ENCODE peak calls at places on chromosomes 1 and 21, in ten cellular contexts. I, V, Q, A, O, D, F, E, H and G are unnamed samples.

GRCh38 chr1:78375996-78376395 is 114.8 kb upstream of the PTGFR start:
- DNase-seq in F (no peak), I (no peak), H (peak; percentile 21), D (no peak), O (no peak), Q (no peak), A (peak; percentile 79), E (no peak), V (peak; percentile 82), G (peak; percentile 11)

GRCh38 chr1:109821831-109822745 is 58.4 kb upstream of the EPS8L3 start:
- DNase-seq in F (peak; percentile 85), V (peak; percentile 80), A (peak; percentile 95), O (peak; percentile 39), D (peak; percentile 68), I (no peak), H (peak; percentile 62), Q (peak; percentile 77), E (no peak), G (peak; percentile 56)

GRCh38 chr1:228344631-228345072 is 62.0 kb downstream of the TRIM11 start:
- DNase-seq in H (no peak), D (peak; percentile 50), A (no peak), O (no peak), Q (no peak), F (peak; percentile 52), E (no peak), V (no peak), I (peak; percentile 1), G (no peak)

GRCh38 chr1:161772397-161772796 is 6.3 kb downstream of the ATF6 start:
- DNase-seq in E (no peak), Q (no peak), A (no peak), O (no peak), V (no peak), F (no peak), I (no peak), D (no peak), H (no peak), G (peak; percentile 72)

GRCh38 chr1:217138839-217139466 is 415.7 kb upstream of the ESRRG start:
- DNase-seq in H (no peak), D (no peak), A (no peak), Q (no peak), F (no peak), I (no peak), V (no peak), E (no peak), O (no peak), G (no peak)

GRCh38 chr21:25834376-25834775 is 99.6 kb downstream of the GABPA start:
- DNase-seq in V (no peak), I (no peak), A (no peak), O (no peak), F (no peak), D (peak; percentile 78), E (no peak), H (no peak), Q (no peak), G (no peak)

GRCh38 chr21:39867198-39867650 is at the start of gene PCP4:
- DNase-seq in D (peak; percentile 60), O (peak; percentile 10), F (no peak), I (no peak), V (peak; percentile 11), H (peak; percentile 9), E (no peak), Q (peak; percentile 20), A (peak; percentile 20), G (peak; percentile 13)

GRCh38 chr1:25645641-25646400 is 29.2 kb downstream of the MAN1C1 start:
- DNase-seq in A (no peak), F (peak; percentile 67), H (no peak), E (no peak), Q (no peak), V (no peak), D (no peak), I (no peak), O (no peak), G (no peak)

GRCh38 chr21:42013338-42013737 is 3.2 kb upstream of the ZBTB21 start:
- DNase-seq in Q (no peak), H (no peak), A (no peak), D (no peak), F (no peak), O (no peak), V (no peak), I (no peak), E (no peak), G (no peak)

GRCh38 chr1:161956097-161956496 is 67.6 kb downstream of the OLFML2B start:
- DNase-seq in A (peak; percentile 98), E (no peak), H (peak; percentile 54), O (peak; percentile 36), F (no peak), V (peak; percentile 97), I (no peak), Q (no peak), D (no peak), G (peak; percentile 20)

GRCh38 chr1:183237046-183237445 is 51.0 kb downstream of the LAMC2 start:
- DNase-seq in I (no peak), H (no peak), Q (no peak), A (no peak), E (no peak), D (no peak), O (no peak), F (no peak), V (peak; percentile 21), G (no peak)

GRCh38 chr1:183239793-183240625 is 53.9 kb downstream of the LAMC2 start:
- DNase-seq in H (no peak), I (no peak), E (no peak), Q (no peak), A (no peak), F (no peak), V (peak; percentile 25), O (peak; percentile 74), D (no peak), G (no peak)

GRCh38 chr1:183236158-183236725 is 50.2 kb downstream of the LAMC2 start:
- DNase-seq in D (no peak), O (no peak), E (no peak), A (no peak), F (no peak), V (no peak), Q (no peak), I (no peak), H (no peak), G (no peak)

GRCh38 chr1:183239220-183239742 is 53.2 kb downstream of the LAMC2 start:
- DNase-seq in A (no peak), E (no peak), F (no peak), O (no peak), I (no peak), D (no peak), H (no peak), V (no peak), Q (no peak), G (no peak)

GRCh38 chr1:183238071-183238470 is 52.0 kb downstream of the LAMC2 start:
- DNase-seq in Q (no peak), I (no peak), E (no peak), H (peak; percentile 36), O (no peak), D (peak; percentile 66), F (no peak), V (peak; percentile 58), A (peak; percentile 64), G (no peak)
- TF ChIP-seq CTCF in Q (no peak), I (no peak), E (no peak), H (no peak), O (no peak), D (no peak), F (no peak), V (no peak), A (no peak), G (no peak)

DNA sequence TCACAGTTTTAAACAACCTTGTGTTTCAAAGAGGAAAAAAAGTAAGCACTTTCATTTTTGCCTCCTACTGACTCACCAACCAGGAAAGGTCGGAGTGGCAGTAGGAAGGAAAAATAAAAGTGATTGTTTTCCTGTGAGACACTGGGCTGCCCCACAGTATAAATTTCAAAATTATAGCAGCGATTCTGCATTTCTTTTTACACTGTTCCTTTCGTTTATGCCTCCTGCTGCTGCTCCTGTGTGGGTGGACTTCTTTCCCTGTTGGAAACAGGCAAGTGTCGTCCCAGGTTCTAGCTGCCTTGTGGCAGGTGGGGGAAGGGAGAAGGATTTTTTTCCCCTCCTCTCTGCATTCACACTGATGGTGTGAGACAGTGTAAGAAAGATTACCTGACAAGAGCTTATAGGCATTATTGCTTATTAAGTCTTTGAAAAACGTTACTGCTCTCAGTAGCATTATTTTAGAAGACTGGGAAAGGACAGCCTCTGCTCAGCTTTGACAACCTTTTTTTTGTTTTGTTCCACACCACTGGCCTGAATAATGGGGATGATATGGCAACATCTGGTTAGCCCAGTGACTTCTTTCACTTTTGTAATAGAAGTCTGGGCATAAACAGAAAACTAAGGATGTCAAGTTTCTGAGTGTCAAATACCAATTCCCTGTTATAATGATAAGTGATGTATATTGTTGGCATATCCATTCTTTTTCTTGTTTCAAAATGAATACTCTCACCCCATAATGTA is 77.9 kb downstream of the NEK7 start:
- DNase-seq in O (no peak), D (peak; percentile 49), I (no peak), V (no peak), Q (no peak), H (peak; percentile 50), A (peak; percentile 56), E (no peak), F (no peak), G (peak; percentile 52)
- H3K4me3 ChIP-seq in O (no peak overlapping the region), D (no peak overlapping the region), I (no peak overlapping the region), V (peak overlapping the region; percentile 3), Q (no peak overlapping the region), H (peak overlapping the region; percentile 25), A (peak overlapping the region; percentile 34), E (peak overlapping the region; percentile 34), F (peak overlapping the region; percentile 45), G (peak overlapping the region; percentile 55)

GRCh38 chr1:167594827-167595226 is 35.2 kb upstream of the RCSD1 start:
- DNase-seq in D (no peak), I (no peak), Q (no peak), E (no peak), A (no peak), H (no peak), V (no peak), F (no peak), O (no peak), G (no peak)

GRCh38 chr1:167601442-167602380 is 28.3 kb upstream of the RCSD1 start:
- DNase-seq in E (no peak), I (no peak), H (no peak), F (no peak), Q (peak; percentile 47), A (no peak), O (peak; percentile 33), V (peak; percentile 13), D (no peak), G (no peak)

GRCh38 chr1:167605576-167605975 is 24.5 kb upstream of the RCSD1 start:
- DNase-seq in D (peak; percentile 55), A (no peak), F (no peak), H (no peak), Q (no peak), E (no peak), I (no peak), O (no peak), V (no peak), G (no peak)

GRCh38 chr1:167602840-167603239 is 27.2 kb upstream of the RCSD1 start:
- DNase-seq in A (no peak), I (no peak), O (no peak), V (no peak), F (no peak), H (no peak), Q (no peak), E (no peak), D (no peak), G (no peak)

GRCh38 chr1:167599839-167600581 is 30.0 kb upstream of the RCSD1 start:
- DNase-seq in A (peak; percentile 57), V (peak; percentile 54), I (peak; percentile 55), O (peak; percentile 51), Q (peak; percentile 29), D (peak; percentile 45), F (no peak), H (peak; percentile 55), E (peak; percentile 7), G (peak; percentile 86)
- TF ChIP-seq CTCF in A (peak; percentile 46), V (peak; percentile 65), I (peak; percentile 54), O (peak; percentile 66), Q (no peak), D (peak; percentile 59), F (peak; percentile 18), H (peak; percentile 51), E (peak; percentile 23), G (peak; percentile 58)

GRCh38 chr1:51120629-51121028 is 18.6 kb downstream of the C1orf185 start:
- DNase-seq in A (no peak), O (no peak), V (no peak), Q (no peak), I (no peak), D (no peak), E (no peak), F (no peak), H (no peak), G (no peak)
- H3K4me3 ChIP-seq in A (no peak overlapping the region), O (no peak overlapping the region), V (no peak overlapping the region), Q (no peak overlapping the region), I (no peak overlapping the region), D (no peak overlapping the region), E (no peak overlapping the region), F (no peak overlapping the region), H (no peak overlapping the region), G (no peak overlapping the region)